ENCODE peak calls at places on chromosomes 12 and 14, in six cellular contexts. One of them, this sample, is unnamed.

GRCh38 chr14:80965041-80965440 is 9.6 kb downstream of the TSHR start:
- DNase-seq in neural crest cell: no peak
- DNase-seq in fibroblast of mammary gland: no peak
- DNase-seq in GM10248: no peak
- DNase-seq in GM06990: no peak
- DNase-seq in gastrocnemius medialis: no peak
- DNase-seq in this sample: no peak

GRCh38 chr12:121087467-121088207 is 45.0 kb upstream of the P2RX7 start:
- DNase-seq in neural crest cell: no peak
- DNase-seq in fibroblast of mammary gland: no peak
- DNase-seq in GM10248: peak; percentile 44
- DNase-seq in GM06990: no peak
- DNase-seq in gastrocnemius medialis: no peak
- DNase-seq in this sample: no peak

GRCh38 chr14:89669209-89669608 is 252.2 kb upstream of the FOXN3 start:
- DNase-seq in neural crest cell: no peak
- DNase-seq in fibroblast of mammary gland: no peak
- DNase-seq in GM10248: no peak
- DNase-seq in GM06990: peak; percentile 41
- DNase-seq in gastrocnemius medialis: no peak
- DNase-seq in this sample: no peak

GRCh38 chr12:51823875-51824565 is 24.5 kb downstream of the FIGNL2 start:
- DNase-seq in neural crest cell: no peak
- DNase-seq in fibroblast of mammary gland: peak; percentile 68
- DNase-seq in GM10248: no peak
- DNase-seq in GM06990: no peak
- DNase-seq in gastrocnemius medialis: no peak
- DNase-seq in this sample: peak; percentile 40

GRCh38 chr12:109714141-109714912 is 702 bp downstream of the FAM222A start:
- DNase-seq in neural crest cell: peak; percentile 77
- DNase-seq in fibroblast of mammary gland: no peak
- DNase-seq in GM10248: peak; percentile 50
- DNase-seq in GM06990: peak; percentile 57
- DNase-seq in gastrocnemius medialis: peak; percentile 31
- DNase-seq in this sample: peak; percentile 78

GRCh38 chr12:112004041-112004440 is 8.9 kb downstream of the TMEM116 start:
- DNase-seq in neural crest cell: no peak
- DNase-seq in fibroblast of mammary gland: no peak
- DNase-seq in GM10248: no peak
- DNase-seq in GM06990: no peak
- DNase-seq in gastrocnemius medialis: no peak
- DNase-seq in this sample: no peak

GRCh38 chr14:64501326-64502171 is 2.1 kb downstream of the ZBTB25 start:
- DNase-seq in neural crest cell: no peak
- DNase-seq in fibroblast of mammary gland: peak; percentile 85
- DNase-seq in GM10248: no peak
- DNase-seq in GM06990: no peak
- DNase-seq in gastrocnemius medialis: peak; percentile 58
- DNase-seq in this sample: no peak

GRCh38 chr12:104494137-104494815 is 37.5 kb downstream of the CHST11 start:
- DNase-seq in neural crest cell: no peak
- DNase-seq in fibroblast of mammary gland: peak; percentile 87
- DNase-seq in GM10248: no peak
- DNase-seq in GM06990: peak; percentile 48
- DNase-seq in gastrocnemius medialis: no peak
- DNase-seq in this sample: no peak

DNA sequence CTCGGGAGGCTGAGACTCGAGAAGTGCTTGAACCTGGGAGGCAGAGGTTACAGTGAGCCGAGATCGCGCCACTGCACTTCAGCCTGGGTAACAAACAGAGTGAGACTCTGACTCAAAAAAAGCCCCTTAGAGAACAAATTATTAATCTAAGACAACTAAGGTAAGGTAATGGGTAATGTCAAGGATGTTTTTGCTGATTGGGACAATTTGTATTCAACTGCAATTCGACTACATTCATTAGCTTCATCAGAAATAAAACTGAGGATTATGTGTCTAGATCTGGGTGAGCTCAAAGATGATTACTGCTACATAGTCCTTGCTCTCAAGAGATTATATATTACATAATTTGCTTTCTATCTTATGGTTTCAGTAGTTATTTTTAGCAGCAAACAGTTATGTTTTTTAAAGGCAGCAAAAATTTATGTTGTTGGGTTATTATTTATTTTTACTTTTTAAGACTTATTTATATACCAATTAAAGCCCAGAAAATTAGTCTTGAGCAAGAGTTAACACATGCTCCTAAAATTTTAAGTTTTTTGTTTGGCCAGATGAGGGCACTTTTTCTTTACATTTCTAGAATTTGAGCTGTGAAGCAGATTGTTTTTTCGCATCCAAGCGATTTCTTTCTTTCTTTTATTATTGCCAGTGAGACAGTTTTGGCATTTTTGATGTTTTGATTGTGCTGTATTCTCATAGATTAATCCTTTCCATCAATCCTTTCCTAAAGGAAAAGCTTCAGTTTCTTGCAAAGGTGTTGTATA is 52.3 kb downstream of the PLEKHA5 start:
- DNase-seq in neural crest cell: no peak
- DNase-seq in fibroblast of mammary gland: peak; percentile 26
- DNase-seq in GM10248: no peak
- DNase-seq in GM06990: no peak
- DNase-seq in gastrocnemius medialis: no peak
- DNase-seq in this sample: no peak
- TF ChIP-seq CTCF in neural crest cell: peak; percentile 49
- TF ChIP-seq CTCF in fibroblast of mammary gland: peak; percentile 25
- TF ChIP-seq CTCF in GM10248: no peak
- TF ChIP-seq CTCF in GM06990: peak; percentile 9
- TF ChIP-seq CTCF in gastrocnemius medialis: no peak
- TF ChIP-seq CTCF in this sample: no peak

GRCh38 chr12:77682488-77682887 is 148.2 kb upstream of the NAV3 start:
- DNase-seq in neural crest cell: no peak
- DNase-seq in fibroblast of mammary gland: no peak
- DNase-seq in GM10248: no peak
- DNase-seq in GM06990: no peak
- DNase-seq in gastrocnemius medialis: no peak
- DNase-seq in this sample: no peak

GRCh38 chr12:77685112-77685511 is 145.6 kb upstream of the NAV3 start:
- DNase-seq in neural crest cell: peak; percentile 58
- DNase-seq in fibroblast of mammary gland: peak; percentile 82
- DNase-seq in GM10248: peak; percentile 18
- DNase-seq in GM06990: peak; percentile 8
- DNase-seq in gastrocnemius medialis: peak; percentile 4
- DNase-seq in this sample: peak; percentile 62

GRCh38 chr12:77681726-77682125 is 149.0 kb upstream of the NAV3 start:
- DNase-seq in neural crest cell: no peak
- DNase-seq in fibroblast of mammary gland: no peak
- DNase-seq in GM10248: no peak
- DNase-seq in GM06990: no peak
- DNase-seq in gastrocnemius medialis: no peak
- DNase-seq in this sample: no peak

GRCh38 chr12:77679701-77680100 is 151.0 kb upstream of the NAV3 start:
- DNase-seq in neural crest cell: no peak
- DNase-seq in fibroblast of mammary gland: no peak
- DNase-seq in GM10248: no peak
- DNase-seq in GM06990: no peak
- DNase-seq in gastrocnemius medialis: no peak
- DNase-seq in this sample: no peak
- TF ChIP-seq CTCF in neural crest cell: no peak
- TF ChIP-seq CTCF in fibroblast of mammary gland: no peak
- TF ChIP-seq CTCF in GM10248: no peak
- TF ChIP-seq CTCF in GM06990: no peak
- TF ChIP-seq CTCF in gastrocnemius medialis: no peak
- TF ChIP-seq CTCF in this sample: no peak

GRCh38 chr14:59028476-59029202 is 159.8 kb upstream of the DAAM1 start:
- DNase-seq in neural crest cell: peak; percentile 63
- DNase-seq in fibroblast of mammary gland: peak; percentile 96
- DNase-seq in GM10248: peak; percentile 53
- DNase-seq in GM06990: peak; percentile 11
- DNase-seq in gastrocnemius medialis: peak; percentile 10
- DNase-seq in this sample: peak; percentile 72
- TF ChIP-seq CTCF in neural crest cell: peak; percentile 85
- TF ChIP-seq CTCF in fibroblast of mammary gland: peak; percentile 96
- TF ChIP-seq CTCF in GM10248: peak; percentile 93
- TF ChIP-seq CTCF in GM06990: peak; percentile 92
- TF ChIP-seq CTCF in gastrocnemius medialis: peak; percentile 23
- TF ChIP-seq CTCF in this sample: peak; percentile 59

DNA sequence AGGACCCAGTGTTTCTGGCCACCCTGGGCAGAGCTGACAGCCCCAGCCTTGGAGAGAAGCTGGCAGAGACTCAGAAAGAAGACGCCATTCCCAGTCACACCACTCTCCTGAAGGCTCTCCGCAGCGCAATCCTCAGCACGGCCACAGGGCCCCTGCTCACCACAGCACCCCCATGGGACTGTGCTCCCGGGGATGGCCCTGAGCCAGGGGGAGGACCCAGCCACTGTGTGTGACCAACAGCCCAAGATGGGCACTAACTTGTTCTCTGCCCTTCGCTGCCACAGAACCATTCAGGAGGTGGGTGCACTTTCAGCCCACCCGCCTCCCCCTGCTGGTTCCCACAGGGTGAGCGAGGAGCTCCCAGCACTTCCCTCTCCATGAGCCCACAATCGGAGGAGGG is 57.1 kb downstream of the CCNK start:
- DNase-seq in neural crest cell: no peak
- DNase-seq in fibroblast of mammary gland: no peak
- DNase-seq in GM10248: no peak
- DNase-seq in GM06990: no peak
- DNase-seq in gastrocnemius medialis: no peak
- DNase-seq in this sample: no peak
- TF ChIP-seq CTCF in neural crest cell: peak; percentile 36
- TF ChIP-seq CTCF in fibroblast of mammary gland: no peak
- TF ChIP-seq CTCF in GM10248: no peak
- TF ChIP-seq CTCF in GM06990: no peak
- TF ChIP-seq CTCF in gastrocnemius medialis: no peak
- TF ChIP-seq CTCF in this sample: no peak

DNA sequence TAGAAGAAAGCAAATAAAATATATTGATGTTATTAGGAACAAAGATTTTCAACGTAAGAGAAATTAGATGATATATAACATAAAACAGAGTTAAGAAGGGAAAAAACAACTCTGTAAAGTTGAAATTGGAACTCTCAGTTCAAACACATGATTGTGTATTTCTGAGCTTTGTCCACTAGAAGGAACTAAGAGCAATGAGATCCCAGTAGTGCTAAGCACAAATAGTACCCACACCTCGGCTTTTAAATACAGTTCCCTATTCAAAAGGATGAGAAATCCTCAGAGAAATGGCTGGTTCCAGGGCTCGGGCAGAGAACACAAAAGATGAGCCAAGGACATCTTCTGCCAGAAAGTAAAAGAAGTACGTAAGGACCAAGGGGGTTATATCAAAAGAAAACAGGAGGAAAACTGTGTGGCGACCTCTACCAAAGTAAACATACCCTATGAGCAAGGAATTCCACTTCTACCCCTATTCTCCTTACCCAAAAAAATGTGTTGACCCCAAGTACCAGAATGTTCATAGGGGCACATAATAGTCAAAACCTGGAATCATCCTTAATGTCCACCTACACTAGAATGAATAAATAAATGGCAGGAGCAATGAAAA is 96.6 kb downstream of the SPTSSA start:
- DNase-seq in neural crest cell: no peak
- DNase-seq in fibroblast of mammary gland: peak; percentile 28
- DNase-seq in GM10248: no peak
- DNase-seq in GM06990: no peak
- DNase-seq in gastrocnemius medialis: no peak
- DNase-seq in this sample: no peak
- TF ChIP-seq CTCF in neural crest cell: peak; percentile 40
- TF ChIP-seq CTCF in fibroblast of mammary gland: peak; percentile 34
- TF ChIP-seq CTCF in GM10248: peak; percentile 8
- TF ChIP-seq CTCF in GM06990: peak; percentile 20
- TF ChIP-seq CTCF in gastrocnemius medialis: no peak
- TF ChIP-seq CTCF in this sample: no peak

DNA sequence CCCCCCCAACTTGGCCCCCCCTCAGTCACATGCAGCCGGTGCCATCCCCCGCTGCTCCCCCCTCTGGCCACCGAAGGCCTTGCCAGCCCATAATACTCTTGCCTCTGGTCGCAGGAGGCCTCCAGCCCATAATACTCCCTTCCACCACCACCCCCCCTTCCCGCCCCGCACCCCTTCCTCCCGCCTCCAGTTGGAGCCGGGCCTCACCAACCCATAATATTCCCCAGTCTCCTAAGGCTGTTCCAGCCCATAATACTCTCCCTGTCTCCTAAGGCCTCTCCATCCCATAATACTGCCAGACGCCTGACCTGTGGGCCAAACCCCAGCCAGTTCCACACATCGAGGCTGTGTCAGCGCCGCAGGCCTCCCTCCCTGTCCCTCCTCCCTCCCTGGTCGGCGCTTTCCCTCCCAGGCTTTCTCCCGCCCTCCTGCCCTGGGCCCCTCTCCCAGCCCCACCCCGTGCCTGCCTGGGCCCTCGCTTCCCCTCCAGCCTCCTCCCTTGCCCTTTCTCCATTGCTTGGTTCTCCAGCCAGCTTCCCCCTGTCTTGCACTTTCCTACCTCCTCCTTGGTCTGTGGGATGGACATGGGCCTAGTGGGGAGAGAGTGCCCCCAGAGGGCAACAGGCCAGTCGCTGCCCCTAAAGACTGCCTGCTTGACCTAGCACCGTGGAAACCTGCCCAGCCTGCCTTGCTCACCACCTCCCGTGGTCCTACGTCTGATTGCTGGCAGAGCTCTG is 6.8 kb upstream of the CHD4 start:
- DNase-seq in neural crest cell: peak; percentile 85
- DNase-seq in fibroblast of mammary gland: peak; percentile 99
- DNase-seq in GM10248: peak; percentile 70
- DNase-seq in GM06990: peak; percentile 50
- DNase-seq in gastrocnemius medialis: peak; percentile 70
- DNase-seq in this sample: peak; percentile 62
- TF ChIP-seq CTCF in neural crest cell: no peak
- TF ChIP-seq CTCF in fibroblast of mammary gland: no peak
- TF ChIP-seq CTCF in GM10248: peak; percentile 19
- TF ChIP-seq CTCF in GM06990: peak; percentile 6
- TF ChIP-seq CTCF in gastrocnemius medialis: no peak
- TF ChIP-seq CTCF in this sample: no peak

GRCh38 chr12:76927170-76927784 is 48.5 kb upstream of the CSRP2 start:
- DNase-seq in neural crest cell: peak; percentile 34
- DNase-seq in fibroblast of mammary gland: peak; percentile 49
- DNase-seq in GM10248: peak; percentile 44
- DNase-seq in GM06990: no peak
- DNase-seq in gastrocnemius medialis: no peak
- DNase-seq in this sample: peak; percentile 74
- TF ChIP-seq CTCF in neural crest cell: peak; percentile 54
- TF ChIP-seq CTCF in fibroblast of mammary gland: peak; percentile 70
- TF ChIP-seq CTCF in GM10248: peak; percentile 34
- TF ChIP-seq CTCF in GM06990: peak; percentile 78
- TF ChIP-seq CTCF in gastrocnemius medialis: no peak
- TF ChIP-seq CTCF in this sample: peak; percentile 73

GRCh38 chr12:13937735-13938134 is 43.7 kb downstream of the GRIN2B start:
- DNase-seq in neural crest cell: no peak
- DNase-seq in fibroblast of mammary gland: no peak
- DNase-seq in GM10248: no peak
- DNase-seq in GM06990: no peak
- DNase-seq in gastrocnemius medialis: no peak
- DNase-seq in this sample: no peak

GRCh38 chr12:13945236-13945635 is 36.2 kb downstream of the GRIN2B start:
- DNase-seq in neural crest cell: no peak
- DNase-seq in fibroblast of mammary gland: no peak
- DNase-seq in GM10248: no peak
- DNase-seq in GM06990: no peak
- DNase-seq in gastrocnemius medialis: no peak
- DNase-seq in this sample: no peak

GRCh38 chr12:13940466-13940865 is 40.9 kb downstream of the GRIN2B start:
- DNase-seq in neural crest cell: no peak
- DNase-seq in fibroblast of mammary gland: no peak
- DNase-seq in GM10248: no peak
- DNase-seq in GM06990: no peak
- DNase-seq in gastrocnemius medialis: no peak
- DNase-seq in this sample: no peak

GRCh38 chr12:13942826-13943225 is 38.6 kb downstream of the GRIN2B start:
- DNase-seq in neural crest cell: no peak
- DNase-seq in fibroblast of mammary gland: no peak
- DNase-seq in GM10248: no peak
- DNase-seq in GM06990: no peak
- DNase-seq in gastrocnemius medialis: no peak
- DNase-seq in this sample: no peak

GRCh38 chr12:13941258-13942249 is 39.8 kb downstream of the GRIN2B start:
- DNase-seq in neural crest cell: peak; percentile 43
- DNase-seq in fibroblast of mammary gland: peak; percentile 60
- DNase-seq in GM10248: peak; percentile 39
- DNase-seq in GM06990: no peak
- DNase-seq in gastrocnemius medialis: no peak
- DNase-seq in this sample: peak; percentile 57
- TF ChIP-seq CTCF in neural crest cell: peak; percentile 79
- TF ChIP-seq CTCF in fibroblast of mammary gland: no peak
- TF ChIP-seq CTCF in GM10248: peak; percentile 36
- TF ChIP-seq CTCF in GM06990: peak; percentile 35
- TF ChIP-seq CTCF in gastrocnemius medialis: no peak
- TF ChIP-seq CTCF in this sample: peak; percentile 47